ENCODE peak calls at places on chromosomes 3 and 15, in nine cellular contexts. Q is Daoy; R is B cell; E is spleen; L is WERI-Rb-1; N is nucleus accumbens; I is activated naive CD8-positive, alpha-beta T cell treated with anti-CD3 and anti-CD28 coated beads, Interleukin-2, amount 50 U/mL, for 24 hours; Y is A172; C is psoas muscle. H is an unnamed sample.

GRCh38 chr3:10848261-10848660 is 32.2 kb downstream of the SLC6A11 start:
- DNase-seq in R (no peak), E (no peak), I (peak), L (no peak), Q (peak), N (no peak), Y (no peak), C (no peak), H (no peak)

GRCh38 chr3:127275287-127275781 is 12.5 kb downstream of the PRR20G start:
- DNase-seq in L (no peak), Q (peak), C (no peak), R (no peak), I (no peak), E (no peak), Y (peak), N (no peak), H (no peak)

GRCh38 chr3:133733226-133733625 is 13.0 kb upstream of the TF start:
- DNase-seq in L (no peak), I (no peak), Q (no peak), C (no peak), R (no peak), E (no peak), N (no peak), Y (no peak), H (no peak)

GRCh38 chr3:108931025-108931424 is 22.7 kb downstream of the GUCA1C start:
- DNase-seq in N (no peak), C (no peak), Q (no peak), E (no peak), R (no peak), L (no peak), I (no peak), Y (no peak), H (no peak)

GRCh38 chr3:183357564-183358079 is 70.8 kb downstream of the MCF2L2 start:
- DNase-seq in N (no peak), R (no peak), L (no peak), I (no peak), Q (no peak), Y (no peak), C (no peak), E (no peak), H (no peak)

GRCh38 chr15:66196565-66196964 is 57.0 kb downstream of the MEGF11 start:
- DNase-seq in R (no peak), N (no peak), Q (peak), I (no peak), L (no peak), E (no peak), Y (peak), C (no peak), H (no peak)

GRCh38 chr3:74839591-74839990 is 225.1 kb upstream of the CNTN3 start:
- DNase-seq in L (peak), E (no peak), Q (no peak), I (no peak), R (no peak), N (no peak), C (no peak), Y (no peak), H (no peak)

GRCh38 chr3:129723558-129724324 is 117.3 kb upstream of the PLXND1 start:
- DNase-seq in E (no peak), Y (peak), L (no peak), R (no peak), I (no peak), N (no peak), C (peak), Q (peak), H (no peak)

GRCh38 chr3:138184994-138185393 is 2.1 kb upstream of the ARMC8 start:
- DNase-seq in E (no peak), Y (peak), L (no peak), Q (peak), N (no peak), R (no peak), C (no peak), I (no peak), H (no peak)

GRCh38 chr15:98920091-98920880 is 87.3 kb downstream of the PGPEP1L start:
- DNase-seq in N (no peak), Y (no peak), I (no peak), C (no peak), R (no peak), E (no peak), L (no peak), Q (no peak), H (no peak)

GRCh38 chr3:86152620-86153019 is 838.3 kb downstream of the VGLL3 start:
- DNase-seq in L (no peak), Y (no peak), I (no peak), R (no peak), Q (no peak), E (no peak), N (no peak), C (no peak), H (no peak)

GRCh38 chr15:90957791-90958190 is 3.1 kb downstream of the RCCD1 start:
- DNase-seq in R (peak), Y (no peak), I (no peak), C (no peak), N (no peak), E (no peak), L (no peak), Q (no peak), H (no peak)

H was measured in germinal center.